ENCODE peak calls at places on chromosomes 12 and 14, in four cellular contexts. One of them, this sample, is unnamed.

GRCh38 chr12:97404549-97404948 is 58.1 kb upstream of the RMST start:
- DNase-seq in tibial artery: no peak
- DNase-seq in ovary: no peak
- DNase-seq in H7: peak
- DNase-seq in this sample: no peak

GRCh38 chr12:105279460-105280056 is 43.6 kb upstream of the APPL2 start:
- DNase-seq in tibial artery: no peak
- DNase-seq in ovary: no peak
- DNase-seq in H7: peak
- DNase-seq in this sample: no peak

GRCh38 chr12:21324551-21324950 is 10.2 kb downstream of the SLCO1A2 start:
- DNase-seq in tibial artery: no peak
- DNase-seq in ovary: no peak
- DNase-seq in H7: peak
- DNase-seq in this sample: no peak

GRCh38 chr12:19026035-19026434 is 103.5 kb upstream of the PLEKHA5 start:
- DNase-seq in tibial artery: no peak
- DNase-seq in ovary: no peak
- DNase-seq in H7: no peak
- DNase-seq in this sample: no peak

GRCh38 chr12:46555379-46555778 is 182.8 kb upstream of the SLC38A2 start:
- DNase-seq in tibial artery: no peak
- DNase-seq in ovary: no peak
- DNase-seq in H7: no peak
- DNase-seq in this sample: peak

GRCh38 chr12:46364300-46364696 is 8.3 kb downstream of the SLC38A2 start:
- DNase-seq in tibial artery: no peak
- DNase-seq in ovary: no peak
- DNase-seq in H7: no peak
- DNase-seq in this sample: no peak

GRCh38 chr12:92543872-92544271 is 158.9 kb upstream of the PLEKHG7 start:
- DNase-seq in tibial artery: no peak
- DNase-seq in ovary: no peak
- DNase-seq in H7: no peak
- DNase-seq in this sample: no peak

GRCh38 chr14:95220663-95221231 is 63.4 kb upstream of the DICER1 start:
- DNase-seq in tibial artery: no peak
- DNase-seq in ovary: no peak
- DNase-seq in H7: no peak
- DNase-seq in this sample: no peak

GRCh38 chr12:38490941-38491340 is 174.4 kb downstream of the ALG10B start:
- DNase-seq in tibial artery: no peak
- DNase-seq in ovary: no peak
- DNase-seq in H7: no peak
- DNase-seq in this sample: no peak

GRCh38 chr14:89493877-89494634 is 77.0 kb upstream of the FOXN3 start:
- DNase-seq in tibial artery: no peak
- DNase-seq in ovary: no peak
- DNase-seq in H7: no peak
- DNase-seq in this sample: peak

GRCh38 chr12:66648336-66648735 is 30.5 kb downstream of the GRIP1 start:
- DNase-seq in tibial artery: no peak
- DNase-seq in ovary: no peak
- DNase-seq in H7: no peak
- DNase-seq in this sample: peak

GRCh38 chr12:101795013-101795412 is 35.7 kb downstream of the GNPTAB start:
- DNase-seq in tibial artery: no peak
- DNase-seq in ovary: no peak
- DNase-seq in H7: no peak
- DNase-seq in this sample: no peak

GRCh38 chr12:69008510-69008909 is 75.5 kb upstream of the CPM start:
- DNase-seq in tibial artery: no peak
- DNase-seq in ovary: no peak
- DNase-seq in H7: no peak
- DNase-seq in this sample: no peak
- H3K4me3 ChIP-seq in tibial artery: no peak
- H3K4me3 ChIP-seq in ovary: no peak
- H3K4me3 ChIP-seq in H7: no peak
- H3K4me3 ChIP-seq in this sample: no peak

GRCh38 chr14:97065305-97066067 is 268.3 kb downstream of the VRK1 start:
- DNase-seq in tibial artery: no peak
- DNase-seq in ovary: no peak
- DNase-seq in H7: no peak
- DNase-seq in this sample: no peak
- H3K4me3 ChIP-seq in tibial artery: no peak
- H3K4me3 ChIP-seq in ovary: no peak
- H3K4me3 ChIP-seq in H7: no peak
- H3K4me3 ChIP-seq in this sample: no peak

GRCh38 chr12:1576410-1577240 is 17.8 kb downstream of the FBXL14 start:
- DNase-seq in tibial artery: peak
- DNase-seq in ovary: peak
- DNase-seq in H7: no peak
- DNase-seq in this sample: no peak
- H3K4me3 ChIP-seq in tibial artery: peak
- H3K4me3 ChIP-seq in ovary: peak
- H3K4me3 ChIP-seq in H7: no peak
- H3K4me3 ChIP-seq in this sample: no peak

GRCh38 chr12:58202933-58203713 is 261.8 kb downstream of the ATP23 start:
- DNase-seq in tibial artery: no peak
- DNase-seq in ovary: no peak
- DNase-seq in H7: no peak
- DNase-seq in this sample: no peak

GRCh38 chr12:58204086-58204485 is 262.7 kb downstream of the ATP23 start:
- DNase-seq in tibial artery: no peak
- DNase-seq in ovary: no peak
- DNase-seq in H7: no peak
- DNase-seq in this sample: no peak

GRCh38 chr12:58211211-58211610 is 269.8 kb downstream of the ATP23 start:
- DNase-seq in tibial artery: no peak
- DNase-seq in ovary: no peak
- DNase-seq in H7: no peak
- DNase-seq in this sample: no peak

DNA sequence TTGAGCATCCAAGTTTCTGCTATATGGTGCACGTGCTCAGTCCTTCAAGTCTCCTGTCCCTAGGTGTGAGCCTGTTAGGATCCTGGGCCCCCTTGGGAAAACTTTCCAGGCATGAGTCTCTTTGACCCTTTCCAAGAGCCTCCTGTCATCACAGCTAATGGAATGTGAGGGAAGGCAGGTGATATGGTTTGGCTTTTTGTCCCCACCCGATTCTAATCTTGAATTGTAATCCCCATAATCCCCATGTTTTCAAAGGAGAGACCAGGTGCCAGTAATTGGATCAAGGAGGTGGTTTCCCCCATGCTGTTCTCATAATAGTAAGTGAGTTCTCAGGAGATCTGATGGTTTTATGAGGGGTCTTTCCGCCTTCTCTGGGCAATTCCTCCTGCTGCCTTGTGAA is 265.5 kb downstream of the ATP23 start:
- DNase-seq in tibial artery: no peak
- DNase-seq in ovary: no peak
- DNase-seq in H7: no peak
- DNase-seq in this sample: no peak
- H3K4me3 ChIP-seq in tibial artery: no peak
- H3K4me3 ChIP-seq in ovary: no peak
- H3K4me3 ChIP-seq in H7: no peak
- H3K4me3 ChIP-seq in this sample: no peak

GRCh38 chr14:70908918-70909641 is 1.8 kb downstream of the PCNX1 start:
- DNase-seq in tibial artery: no peak
- DNase-seq in ovary: no peak
- DNase-seq in H7: no peak
- DNase-seq in this sample: no peak

GRCh38 chr14:70906785-70907171 is 481 bp upstream of the PCNX1 start:
- DNase-seq in tibial artery: no peak
- DNase-seq in ovary: no peak
- DNase-seq in H7: no peak
- DNase-seq in this sample: no peak

GRCh38 chr14:70907172-70907995 is at the start of gene PCNX1:
- DNase-seq in tibial artery: peak
- DNase-seq in ovary: peak
- DNase-seq in H7: peak
- DNase-seq in this sample: no peak

GRCh38 chr14:70907996-70908917 is 998 bp downstream of the PCNX1 start:
- DNase-seq in tibial artery: peak
- DNase-seq in ovary: peak
- DNase-seq in H7: peak
- DNase-seq in this sample: no peak

GRCh38 chr14:70909788-70910614 is 2.7 kb downstream of the PCNX1 start:
- DNase-seq in tibial artery: no peak
- DNase-seq in ovary: no peak
- DNase-seq in H7: peak
- DNase-seq in this sample: no peak
- H3K4me3 ChIP-seq in tibial artery: no peak
- H3K4me3 ChIP-seq in ovary: peak
- H3K4me3 ChIP-seq in H7: no peak
- H3K4me3 ChIP-seq in this sample: peak

GRCh38 chr14:100374270-100374669 is 51.1 kb downstream of the SLC25A47 start:
- DNase-seq in tibial artery: no peak
- DNase-seq in ovary: no peak
- DNase-seq in H7: no peak
- DNase-seq in this sample: no peak
- H3K4me3 ChIP-seq in tibial artery: no peak
- H3K4me3 ChIP-seq in ovary: no peak
- H3K4me3 ChIP-seq in H7: no peak
- H3K4me3 ChIP-seq in this sample: no peak

GRCh38 chr14:97218336-97218712 is 421.1 kb downstream of the VRK1 start:
- DNase-seq in tibial artery: no peak
- DNase-seq in ovary: no peak
- DNase-seq in H7: no peak
- DNase-seq in this sample: no peak
- H3K4me3 ChIP-seq in tibial artery: no peak
- H3K4me3 ChIP-seq in ovary: no peak
- H3K4me3 ChIP-seq in H7: peak
- H3K4me3 ChIP-seq in this sample: peak

GRCh38 chr12:26830358-26830757 is 2.6 kb downstream of the ITPR2 start:
- DNase-seq in tibial artery: no peak
- DNase-seq in ovary: no peak
- DNase-seq in H7: no peak
- DNase-seq in this sample: no peak

GRCh38 chr12:26828315-26828714 is 4.7 kb downstream of the ITPR2 start:
- DNase-seq in tibial artery: no peak
- DNase-seq in ovary: no peak
- DNase-seq in H7: no peak
- DNase-seq in this sample: no peak

GRCh38 chr12:26832817-26833691 is at the start of gene ITPR2:
- DNase-seq in tibial artery: peak
- DNase-seq in ovary: peak
- DNase-seq in H7: peak
- DNase-seq in this sample: no peak

GRCh38 chr12:26831959-26832816 is 806 bp downstream of the ITPR2 start:
- DNase-seq in tibial artery: peak
- DNase-seq in ovary: peak
- DNase-seq in H7: peak
- DNase-seq in this sample: no peak

DNA sequence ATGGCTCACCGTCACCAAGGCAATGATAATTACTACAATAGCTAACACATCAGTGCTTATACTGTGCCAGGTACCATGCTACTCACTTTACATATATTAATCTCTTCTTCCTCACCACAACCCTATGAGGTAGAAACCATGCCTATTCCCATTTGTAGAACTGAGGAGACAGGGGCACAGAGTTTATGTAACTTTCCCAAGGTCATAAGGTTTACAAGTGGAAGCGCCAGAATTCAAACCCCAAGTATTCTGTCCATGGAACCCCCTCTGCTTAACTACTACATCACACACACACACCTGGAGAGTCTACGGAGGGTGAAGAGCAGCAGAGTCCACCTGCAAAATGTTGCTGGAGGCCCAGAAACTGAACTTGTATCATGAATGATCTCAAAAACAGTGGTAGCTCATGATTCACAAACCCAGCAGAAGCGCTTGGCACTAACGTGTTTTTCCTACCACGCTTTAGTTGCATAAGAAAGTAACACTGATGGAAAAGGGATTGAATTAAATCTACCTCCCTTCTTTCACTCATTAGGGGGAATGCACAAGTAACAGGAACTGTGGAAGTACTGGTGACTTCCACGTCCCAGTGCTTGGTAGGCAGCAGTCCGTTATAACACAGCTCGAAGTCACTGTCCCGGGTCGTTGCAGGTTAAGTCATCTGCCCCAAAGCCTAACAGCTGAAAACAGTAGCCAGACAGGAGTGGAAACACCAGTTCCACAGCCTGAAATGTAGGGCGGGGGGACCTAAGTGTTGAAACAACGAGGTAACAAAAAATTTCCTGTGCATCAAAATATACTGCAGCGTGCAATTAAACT is 2.0 kb downstream of the ITPR2 start:
- DNase-seq in tibial artery: no peak
- DNase-seq in ovary: no peak
- DNase-seq in H7: no peak
- DNase-seq in this sample: no peak
- H3K4me3 ChIP-seq in tibial artery: peak
- H3K4me3 ChIP-seq in ovary: no peak
- H3K4me3 ChIP-seq in H7: peak
- H3K4me3 ChIP-seq in this sample: no peak